ENCODE peak calls at places on chromosomes 5 and 9, in eight cellular contexts. N is mucosa of descending colon; T is effector memory CD4-positive, alpha-beta T cell; L is left lung; Q is esophagus squamous epithelium; U is fibroblast of lung; H is right atrium auricular region; B is heart left ventricle. Z is an unnamed sample.

GRCh38 chr9:72856985-72857631 is 95.7 kb downstream of the ALDH1A1 start:
- DNase-seq in T (no peak), L (no peak), H (no peak), U (peak; percentile 77), N (no peak), Q (no peak), B (peak; percentile 23), Z (no peak)

GRCh38 chr9:122767821-122768220 is 20.9 kb upstream of the OR5C1 start:
- DNase-seq in B (no peak), H (no peak), T (no peak), Q (no peak), L (no peak), U (no peak), N (no peak), Z (no peak)

GRCh38 chr9:4887556-4887955 is 94.8 kb downstream of the RCL1 start:
- DNase-seq in U (peak; percentile 81), L (peak; percentile 55), B (peak; percentile 61), Q (no peak), H (no peak), T (no peak), N (no peak), Z (no peak)

GRCh38 chr9:120711354-120711753 is 2.9 kb downstream of the MEGF9 start:
- DNase-seq in N (no peak), U (peak; percentile 6), Q (no peak), L (no peak), B (no peak), H (no peak), T (no peak), Z (no peak)

GRCh38 chr5:139272471-139273321 is 20.8 kb upstream of the MATR3 start:
- DNase-seq in B (no peak), L (no peak), T (peak; percentile 21), Q (no peak), N (peak; percentile 67), H (no peak), U (peak; percentile 57), Z (no peak)

GRCh38 chr5:180591249-180591887 is at the start of gene SCGB3A1:
- DNase-seq in T (no peak), N (no peak), U (no peak), Q (no peak), H (peak; percentile 38), B (no peak), L (no peak), Z (no peak)

GRCh38 chr5:56480305-56481146 is 247.4 kb upstream of the ANKRD55 start:
- DNase-seq in Q (no peak), H (peak; percentile 67), L (peak; percentile 77), T (peak; percentile 22), U (peak; percentile 48), B (peak; percentile 82), N (peak; percentile 57), Z (peak; percentile 44)

GRCh38 chr9:79829566-79830347 is 258.0 kb downstream of the TLE4 start:
- DNase-seq in H (no peak), B (no peak), L (no peak), U (no peak), N (no peak), Q (no peak), T (no peak), Z (no peak)

GRCh38 chr9:92726971-92727715 is 37.5 kb downstream of the BICD2 start:
- DNase-seq in L (no peak), Q (no peak), T (no peak), N (no peak), H (peak; percentile 59), B (peak; percentile 60), U (peak; percentile 37), Z (no peak)

GRCh38 chr5:170382790-170383189 is 6.4 kb downstream of the KCNMB1 start:
- DNase-seq in N (no peak), L (no peak), Q (no peak), T (no peak), H (no peak), B (no peak), U (no peak), Z (no peak)

GRCh38 chr5:90558344-90559192 is at the start of gene ADGRV1:
- DNase-seq in T (no peak), N (peak; percentile 93), U (peak; percentile 50), Q (no peak), L (peak; percentile 87), H (no peak), B (peak; percentile 29), Z (no peak)

GRCh38 chr5:143133721-143134120 is 269.8 kb downstream of the NR3C1 start:
- DNase-seq in T (no peak), U (no peak), N (no peak), L (no peak), H (no peak), Q (no peak), B (no peak), Z (no peak)

GRCh38 chr5:133354323-133355161 is 257.8 kb downstream of the FSTL4 start:
- DNase-seq in U (no peak), Q (no peak), N (no peak), H (peak; percentile 36), T (no peak), L (no peak), B (no peak), Z (no peak)

GRCh38 chr5:93723005-93723404 is 18.4 kb downstream of the POU5F2 start:
- DNase-seq in U (peak; percentile 73), T (no peak), B (no peak), H (no peak), L (no peak), Q (no peak), N (no peak), Z (no peak)

GRCh38 chr9:5425006-5425628 is 12.6 kb downstream of the PLGRKT start:
- DNase-seq in N (no peak), B (no peak), T (no peak), Q (no peak), L (no peak), U (peak; percentile 53), H (no peak), Z (no peak)

GRCh38 chr5:168131519-168131918 is 159.9 kb upstream of the WWC1 start:
- DNase-seq in N (no peak), H (no peak), Q (no peak), U (no peak), B (no peak), L (no peak), T (no peak), Z (no peak)

GRCh38 chr5:143226872-143227271 is 176.6 kb downstream of the NR3C1 start:
- DNase-seq in H (no peak), L (no peak), N (no peak), T (no peak), B (no peak), U (no peak), Q (no peak), Z (no peak)

DNA sequence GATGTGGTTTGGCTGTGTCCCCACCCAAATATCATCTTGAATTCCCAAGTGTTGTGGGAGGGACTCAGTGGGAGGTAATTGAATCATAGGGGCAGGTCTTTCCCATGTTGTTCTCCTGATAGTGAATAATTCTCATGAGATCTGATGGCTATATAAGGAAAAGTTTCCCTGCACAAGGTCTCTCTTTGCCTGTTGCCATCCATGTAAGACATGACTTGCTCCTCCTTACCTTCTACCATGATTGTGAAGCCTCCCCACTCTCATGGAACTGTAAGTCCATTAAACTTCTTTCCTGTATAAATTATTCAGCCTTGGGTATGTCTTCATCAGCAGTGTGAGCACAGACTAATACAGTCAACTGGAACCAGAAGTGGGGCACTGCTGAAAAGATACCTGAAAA is 262.4 kb upstream of the RFX3 start:
- DNase-seq in H (no peak), U (no peak), B (no peak), Q (no peak), L (no peak), T (no peak), N (no peak), Z (no peak)
- H3K9me3 ChIP-seq in H (no peaks in the 10 kb centered on the region), U (no peaks in the 10 kb centered on the region), B (no peaks in the 10 kb centered on the region), Q (peaks cover 8% of the 10 kb centered on the region), L (no peaks in the 10 kb centered on the region), T (no peaks in the 10 kb centered on the region), N (peaks cover 11% of the 10 kb centered on the region), Z (no peaks in the 10 kb centered on the region)

DNA sequence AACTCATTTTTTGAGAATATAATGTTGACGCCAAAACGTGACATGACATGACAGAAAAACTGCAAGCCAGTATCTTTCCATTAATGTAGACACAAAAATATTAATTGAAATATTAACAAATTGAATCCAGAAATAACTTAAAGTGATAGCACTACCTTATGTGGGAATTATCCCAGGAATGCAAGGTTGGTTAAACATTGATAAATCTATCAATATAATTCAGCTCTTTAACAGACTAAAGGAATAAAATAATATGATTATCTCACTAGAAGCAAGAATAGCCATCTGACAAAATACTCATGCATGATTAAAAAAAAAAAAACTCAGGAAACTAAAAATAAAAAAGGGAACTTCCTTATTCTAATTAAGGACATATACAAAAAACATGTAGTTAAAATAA is 6.8 kb downstream of the ZNF510 start:
- DNase-seq in T (no peak), B (no peak), U (no peak), N (no peak), Q (no peak), H (no peak), L (no peak), Z (no peak)
- H3K9me3 ChIP-seq in T (peaks cover 35% of the 10 kb centered on the region), B (peaks cover 14% of the 10 kb centered on the region), U (no peaks in the 10 kb centered on the region), N (peaks cover 59% of the 10 kb centered on the region), Q (peaks cover 49% of the 10 kb centered on the region), H (peaks cover 11% of the 10 kb centered on the region), L (no peaks in the 10 kb centered on the region), Z (peaks cover 30% of the 10 kb centered on the region)

DNA sequence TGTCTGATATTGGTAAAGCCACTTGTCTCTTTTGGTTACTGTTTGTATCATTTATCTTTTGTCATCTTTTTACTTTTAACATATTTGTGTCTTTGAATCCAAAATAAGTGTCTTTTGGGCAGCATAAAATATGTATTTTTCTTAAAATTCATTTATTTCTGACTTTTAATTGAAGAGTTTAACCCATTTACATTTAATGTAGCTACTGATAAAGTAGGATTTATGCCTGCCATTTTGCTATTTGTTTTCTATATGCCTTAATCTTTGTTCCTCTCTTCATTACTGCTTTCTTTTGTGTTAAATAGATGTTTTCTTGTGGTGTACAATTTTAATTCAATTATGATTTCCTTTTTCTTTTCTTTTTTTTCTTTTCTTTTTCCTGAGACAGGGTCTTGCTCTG is 60.9 kb downstream of the ESM1 start:
- DNase-seq in Q (no peak), N (no peak), H (no peak), L (no peak), T (no peak), U (no peak), B (no peak), Z (no peak)
- H3K9me3 ChIP-seq in Q (no peaks in the 10 kb centered on the region), N (peaks cover 5% of the 10 kb centered on the region), H (no peaks in the 10 kb centered on the region), L (no peaks in the 10 kb centered on the region), T (no peaks in the 10 kb centered on the region), U (no peaks in the 10 kb centered on the region), B (no peaks in the 10 kb centered on the region), Z (no peaks in the 10 kb centered on the region)

GRCh38 chr5:141250576-141250975 is 5.4 kb downstream of the PCDHB15 start:
- DNase-seq in H (no peak), N (no peak), T (no peak), L (no peak), Q (no peak), B (no peak), U (no peak), Z (no peak)

GRCh38 chr5:141241496-141241895 is 3.7 kb upstream of the PCDHB15 start:
- DNase-seq in U (no peak), H (no peak), N (no peak), T (no peak), L (no peak), Q (no peak), B (no peak), Z (no peak)

DNA sequence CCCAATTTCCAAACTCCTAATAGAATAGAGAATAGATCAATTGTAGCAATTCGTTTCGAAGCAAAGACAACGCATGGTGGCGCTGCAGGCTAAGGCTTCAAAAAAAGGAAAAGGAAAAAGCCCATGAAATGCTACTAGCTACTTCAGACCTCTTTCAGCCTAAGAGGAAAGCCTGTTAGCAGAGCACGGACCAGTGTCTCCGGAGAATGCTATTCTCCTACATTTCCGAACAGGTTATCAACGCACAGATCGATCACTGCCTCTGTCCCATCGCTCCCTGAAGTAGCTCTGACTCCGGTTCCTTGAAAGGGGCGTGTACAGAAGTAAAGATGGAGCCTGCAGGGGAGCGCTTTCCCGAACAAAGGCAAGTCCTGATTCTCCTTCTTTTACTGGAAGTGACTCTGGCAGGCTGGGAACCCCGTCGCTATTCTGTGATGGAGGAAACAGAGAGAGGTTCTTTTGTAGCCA is at the start of gene PCDHB15:
- DNase-seq in L (no peak), T (peak; percentile 12), N (no peak), H (no peak), B (no peak), Q (no peak), U (peak; percentile 2), Z (no peak)
- H3K9me3 ChIP-seq in L (no peaks in the 10 kb centered on the region), T (peaks cover 30% of the 10 kb centered on the region), N (peaks cover 96% of the 10 kb centered on the region), H (peaks cover 36% of the 10 kb centered on the region), B (peaks cover 28% of the 10 kb centered on the region), Q (peaks cover 86% of the 10 kb centered on the region), U (no peaks in the 10 kb centered on the region), Z (peaks cover 24% of the 10 kb centered on the region)

Z was measured in T-helper 17 cell.